ENCODE peak calls at places on chromosomes 2 and 18, in ten cellular contexts. Q, D, R, J, H, A, P, I, W and X are unnamed samples.

GRCh38 chr2:25972049-25972823 is 10.1 kb downstream of the KIF3C start:
- DNase-seq in Q (no peak), D (no peak), R (no peak), J (no peak), H (no peak), A (peak; percentile 70), P (no peak), I (no peak), W (no peak), X (no peak)

GRCh38 chr2:183057333-183057985 is 19.2 kb upstream of the NCKAP1 start:
- DNase-seq in Q (no peak), D (no peak), R (no peak), J (no peak), H (no peak), A (peak; percentile 22), P (no peak), I (no peak), W (no peak), X (no peak)

GRCh38 chr18:59570101-59570875 is 126.9 kb downstream of the CCBE1 start:
- DNase-seq in Q (no peak), D (no peak), R (no peak), J (no peak), H (no peak), A (no peak), P (no peak), I (no peak), W (no peak), X (no peak)

GRCh38 chr2:179861027-179861776 is at the start of gene ZNF385B:
- DNase-seq in Q (peak; percentile 63), D (peak; percentile 24), R (peak; percentile 77), J (no peak), H (no peak), A (peak; percentile 18), P (no peak), I (no peak), W (peak; percentile 49), X (peak; percentile 51)

GRCh38 chr2:178870703-178871102 is 63.5 kb upstream of the TTN start:
- DNase-seq in Q (no peak), D (no peak), R (no peak), J (no peak), H (no peak), A (peak; percentile 31), P (no peak), I (no peak), W (no peak), X (no peak)

GRCh38 chr2:16210841-16211240 is 270.5 kb downstream of the MYCN start:
- DNase-seq in Q (no peak), D (no peak), R (no peak), J (no peak), H (no peak), A (no peak), P (no peak), I (no peak), W (no peak), X (no peak)

GRCh38 chr2:202378661-202379338 is 2.7 kb downstream of the BMPR2 start:
- DNase-seq in Q (no peak), D (no peak), R (no peak), J (no peak), H (no peak), A (peak; percentile 43), P (no peak), I (no peak), W (no peak), X (no peak)

GRCh38 chr2:191746809-191747208 is 68.9 kb downstream of the NABP1 start:
- DNase-seq in Q (no peak), D (no peak), R (no peak), J (no peak), H (no peak), A (peak; percentile 31), P (no peak), I (no peak), W (no peak), X (no peak)

GRCh38 chr2:45169339-45170190 is 160.3 kb upstream of the SIX2 start:
- DNase-seq in Q (peak; percentile 67), D (no peak), R (peak; percentile 89), J (no peak), H (peak; percentile 51), A (no peak), P (no peak), I (no peak), W (peak; percentile 21), X (peak; percentile 51)
- TF ChIP-seq CTCF in Q (no peak), D (no peak), R (no peak), J (no peak), H (peak; percentile 18), A (no peak), P (no peak), I (no peak), W (no peak), X (no peak)

GRCh38 chr2:2845267-2845666 is 514.2 kb upstream of the MYT1L start:
- DNase-seq in Q (no peak), D (no peak), R (no peak), J (no peak), H (no peak), A (no peak), P (peak; percentile 13), I (no peak), W (no peak), X (no peak)

GRCh38 chr2:2845796-2846315 is 514.8 kb upstream of the MYT1L start:
- DNase-seq in Q (no peak), D (no peak), R (no peak), J (no peak), H (no peak), A (no peak), P (peak; percentile 10), I (no peak), W (no peak), X (no peak)

GRCh38 chr2:2848198-2848597 is 517.1 kb upstream of the MYT1L start:
- DNase-seq in Q (no peak), D (no peak), R (no peak), J (no peak), H (no peak), A (no peak), P (no peak), I (no peak), W (no peak), X (no peak)

GRCh38 chr2:2847131-2847740 is 516.2 kb upstream of the MYT1L start:
- DNase-seq in Q (no peak), D (no peak), R (peak; percentile 90), J (no peak), H (no peak), A (no peak), P (no peak), I (no peak), W (no peak), X (no peak)

GRCh38 chr2:2846379-2847130 is 515.5 kb upstream of the MYT1L start:
- DNase-seq in Q (no peak), D (peak; percentile 39), R (peak; percentile 81), J (no peak), H (no peak), A (no peak), P (peak; percentile 74), I (no peak), W (peak; percentile 58), X (no peak)
- TF ChIP-seq CTCF in Q (no peak), D (no peak), R (no peak), J (no peak), H (no peak), A (no peak), P (no peak), I (no peak), W (no peak), X (no peak)

GRCh38 chr18:32470713-32471633 is at the start of gene GAREM1:
- DNase-seq in Q (peak; percentile 91), D (peak; percentile 96), R (peak; percentile 97), J (peak; percentile 71), H (peak; percentile 92), A (peak; percentile 98), P (peak; percentile 96), I (peak; percentile 95), W (peak; percentile 98), X (peak; percentile 90)
- TF ChIP-seq CTCF in Q (no peak), D (peak; percentile 91), R (peak; percentile 60), J (peak; percentile 5), H (peak; percentile 46), A (peak; percentile 71), P (peak; percentile 51), I (peak; percentile 38), W (peak; percentile 70), X (peak; percentile 42)

DNA sequence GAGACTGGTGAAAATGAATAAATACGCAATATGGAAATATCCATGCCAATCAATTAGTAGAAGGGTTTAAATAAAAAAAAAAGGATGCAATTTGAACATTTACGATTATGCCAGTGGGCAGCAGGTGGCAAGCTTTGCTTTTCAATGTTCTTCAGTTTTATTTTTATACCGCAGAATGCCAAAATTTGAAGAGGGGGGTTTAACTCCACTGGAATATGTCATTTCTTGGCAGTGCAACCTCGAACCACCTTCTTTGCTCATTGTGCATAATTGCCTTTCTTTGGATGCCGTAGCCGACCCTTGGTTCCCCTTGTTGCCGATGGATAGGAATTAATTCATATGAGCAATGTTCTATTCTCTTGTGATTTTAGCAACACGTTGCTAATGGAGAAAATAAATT is 88.0 kb downstream of the LTBP1 start:
- DNase-seq in Q (no peak), D (no peak), R (no peak), J (no peak), H (peak; percentile 40), A (peak; percentile 86), P (no peak), I (no peak), W (no peak), X (no peak)
- TF ChIP-seq CTCF in Q (no peak), D (peak; percentile 80), R (peak; percentile 82), J (no peak), H (peak; percentile 82), A (peak; percentile 63), P (peak; percentile 15), I (no peak), W (peak; percentile 38), X (no peak)

GRCh38 chr2:17959833-17960232 is 81.4 kb downstream of the KCNS3 start:
- DNase-seq in Q (no peak), D (no peak), R (no peak), J (no peak), H (no peak), A (no peak), P (no peak), I (no peak), W (no peak), X (no peak)

GRCh38 chr2:17965196-17965595 is 86.7 kb downstream of the KCNS3 start:
- DNase-seq in Q (no peak), D (no peak), R (no peak), J (no peak), H (no peak), A (no peak), P (no peak), I (no peak), W (no peak), X (no peak)

GRCh38 chr2:17960925-17961324 is 82.5 kb downstream of the KCNS3 start:
- DNase-seq in Q (no peak), D (no peak), R (no peak), J (no peak), H (no peak), A (no peak), P (no peak), I (no peak), W (no peak), X (no peak)

GRCh38 chr2:17961789-17962188 is 83.3 kb downstream of the KCNS3 start:
- DNase-seq in Q (no peak), D (no peak), R (no peak), J (no peak), H (no peak), A (no peak), P (no peak), I (no peak), W (no peak), X (no peak)

DNA sequence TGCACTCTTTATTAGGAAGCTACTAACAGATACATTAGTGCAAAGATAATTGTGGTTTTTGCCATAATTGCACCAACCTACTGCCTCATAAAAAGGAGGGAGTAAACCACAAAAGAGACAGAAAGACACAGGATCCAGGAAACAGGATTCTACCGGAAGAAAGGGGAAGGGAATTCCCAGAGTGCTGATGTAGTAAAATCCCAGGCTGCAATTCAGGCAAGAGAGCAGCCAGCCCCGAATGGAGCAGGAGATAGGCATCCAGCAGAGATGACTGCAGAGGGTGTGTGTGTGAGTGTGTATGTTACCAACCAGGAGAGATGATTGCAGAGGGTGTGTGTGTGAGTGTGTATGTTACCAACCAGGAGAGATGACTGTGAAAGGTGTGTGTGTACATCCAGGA is 84.4 kb downstream of the KCNS3 start:
- DNase-seq in Q (no peak), D (no peak), R (no peak), J (no peak), H (no peak), A (no peak), P (no peak), I (no peak), W (peak; percentile 16), X (no peak)
- TF ChIP-seq CTCF in Q (no peak), D (no peak), R (no peak), J (no peak), H (no peak), A (no peak), P (no peak), I (no peak), W (no peak), X (no peak)